ENCODE peak calls at places on chromosomes 6 and 20, in six cellular contexts. E is GM13976; P is lower lobe of right lung; T is stimulated activated CD4-positive, alpha-beta T cell treated with anti-CD3 and anti-CD28 coated beads, Interleukin-12 subunit alpha, Interleukin-12 subunit beta, amount 100 ng/mL, for 4 hours; Q is activated gamma-delta T cell treated with anti-CD3 and anti-CD28 coated beads, Interleukin-2, amount 50 U/mL, for 16 hours; M is NCI-H1417. J is an unnamed sample.
A peak's percentile ranks its signal among the peaks of the same experiment; 100 is the strongest.

GRCh38 chr6:3235486-3235885 is 8.0 kb upstream of the TUBB2B start:
- DNase-seq in E (no peak), P (no peak), T (no peak), Q (no peak), M (no peak), J (no peak)

GRCh38 chr6:3612341-3613041 is 139.0 kb downstream of the PXDC1 start:
- DNase-seq in E (no peak), P (no peak), T (no peak), Q (no peak), M (peak; percentile 81), J (no peak)

GRCh38 chr6:121839891-121840290 is 404.4 kb downstream of the GJA1 start:
- DNase-seq in E (no peak), P (no peak), T (no peak), Q (no peak), M (no peak), J (no peak)

GRCh38 chr20:35601990-35602389 is 13.6 kb upstream of the SPAG4 start:
- DNase-seq in E (no peak), P (no peak), T (no peak), Q (no peak), M (no peak), J (no peak)

GRCh38 chr20:37345339-37346231 is at the start of gene SRC:
- DNase-seq in E (peak; percentile 84), P (peak; percentile 87), T (peak; percentile 56), Q (no peak), M (peak; percentile 11), J (peak; percentile 69)

GRCh38 chr6:109095821-109096084 is 446 bp downstream of the CEP57L1 start:
- DNase-seq in E (no peak), P (no peak), T (no peak), Q (no peak), M (no peak), J (no peak)

GRCh38 chr6:155955038-155955437 is 499.4 kb upstream of the NOX3 start:
- DNase-seq in E (no peak), P (no peak), T (no peak), Q (no peak), M (no peak), J (no peak)

GRCh38 chr6:146361367-146361924 is 182.2 kb upstream of the RAB32 start:
- DNase-seq in E (no peak), P (no peak), T (no peak), Q (no peak), M (no peak), J (no peak)

GRCh38 chr6:84462697-84463096 is 235.3 kb upstream of the CEP162 start:
- DNase-seq in E (no peak), P (no peak), T (no peak), Q (no peak), M (no peak), J (no peak)

GRCh38 chr6:4567141-4567540 is 209.1 kb upstream of the CDYL start:
- DNase-seq in E (no peak), P (no peak), T (no peak), Q (no peak), M (no peak), J (no peak)

GRCh38 chr6:139990865-139991264 is 616.4 kb upstream of the CITED2 start:
- DNase-seq in E (no peak), P (no peak), T (no peak), Q (no peak), M (no peak), J (no peak)

GRCh38 chr6:139753198-139753861 is 378.9 kb upstream of the CITED2 start:
- DNase-seq in E (no peak), P (no peak), T (no peak), Q (no peak), M (no peak), J (no peak)

GRCh38 chr6:21611485-21611884 is 17.9 kb downstream of the SOX4 start:
- DNase-seq in E (no peak), P (no peak), T (no peak), Q (no peak), M (no peak), J (no peak)

GRCh38 chr6:26172496-26172958 is 85.3 kb downstream of the HFE start:
- DNase-seq in E (no peak), P (no peak), T (no peak), Q (no peak), M (peak; percentile 30), J (no peak)

GRCh38 chr6:52183131-52183530 is 3.0 kb upstream of the IL17A start:
- DNase-seq in E (no peak), P (no peak), T (no peak), Q (no peak), M (no peak), J (no peak)

GRCh38 chr6:36195471-36196048 is 984 bp upstream of the BRPF3 start:
- DNase-seq in E (no peak), P (no peak), T (no peak), Q (no peak), M (no peak), J (no peak)

GRCh38 chr20:59016795-59017492 is 2.3 kb upstream of the TUBB1 start:
- DNase-seq in E (no peak), P (no peak), T (no peak), Q (no peak), M (no peak), J (no peak)

GRCh38 chr6:108285381-108285780 is 9.5 kb upstream of the AFG1L start:
- DNase-seq in E (no peak), P (no peak), T (no peak), Q (no peak), M (no peak), J (no peak)

GRCh38 chr6:155372256-155372655 is 58.0 kb upstream of the TFB1M start:
- DNase-seq in E (no peak), P (no peak), T (no peak), Q (no peak), M (no peak), J (no peak)

GRCh38 chr6:145814035-145814500 is 527 bp downstream of the FBXO30 start:
- DNase-seq in E (no peak), P (peak; percentile 67), T (no peak), Q (no peak), M (no peak), J (peak; percentile 17)

GRCh38 chr20:1466211-1467081 is at the start of gene NSFL1C:
- DNase-seq in E (peak; percentile 97), P (peak; percentile 96), T (peak; percentile 97), Q (peak; percentile 97), M (peak; percentile 98), J (peak; percentile 98)

GRCh38 chr6:170139531-170139930 is 151.3 kb downstream of the DLL1 start:
- DNase-seq in E (no peak), P (no peak), T (no peak), Q (no peak), M (no peak), J (no peak)

GRCh38 chr6:148509789-148510581 is 167.3 kb downstream of the SASH1 start:
- DNase-seq in E (peak; percentile 61), P (peak; percentile 75), T (no peak), Q (no peak), M (peak; percentile 56), J (no peak)

GRCh38 chr6:152874846-152875568 is 107.8 kb downstream of the FBXO5 start:
- DNase-seq in E (no peak), P (no peak), T (no peak), Q (no peak), M (no peak), J (no peak)

GRCh38 chr6:168964138-168964892 is 289.3 kb downstream of the THBS2 start:
- DNase-seq in E (no peak), P (no peak), T (no peak), Q (no peak), M (no peak), J (no peak)